ENCODE peak calls at places on chromosomes 3 and 15, in six cellular contexts. Q is Caco-2; X is CD8-positive, alpha-beta T cell; I is testis; J is ovary; U is CD8-positive, alpha-beta memory T cell. E is an unnamed sample.

GRCh38 chr3:52359116-52359855 is 43.2 kb downstream of the DNAH1 start:
- DNase-seq in I (no peak), J (no peak), Q (no peak), U (no peak), X (no peak), E (no peak)

GRCh38 chr3:28745904-28746617 is 397.4 kb upstream of the AZI2 start:
- DNase-seq in X (no peak), J (no peak), I (no peak), Q (no peak), U (no peak), E (no peak)

GRCh38 chr15:80587816-80588456 is 107.2 kb upstream of the ABHD17C start:
- DNase-seq in J (no peak), X (no peak), U (no peak), Q (no peak), I (no peak), E (no peak)

GRCh38 chr3:157631468-157631867 is 128.3 kb upstream of the VEPH1 start:
- DNase-seq in J (no peak), Q (no peak), X (no peak), U (no peak), I (no peak), E (no peak)

GRCh38 chr15:35545825-35546580 is at the start of gene DPH6:
- DNase-seq in J (peak; percentile 82), X (peak; percentile 79), Q (peak; percentile 90), U (peak; percentile 75), I (peak; percentile 88), E (peak; percentile 90)

GRCh38 chr3:149282322-149282721 is 51.1 kb downstream of the TM4SF18 start:
- DNase-seq in J (no peak), U (no peak), Q (no peak), X (no peak), I (no peak), E (no peak)

GRCh38 chr15:92473784-92474183 is 80.1 kb downstream of the ST8SIA2 start:
- DNase-seq in U (no peak), Q (no peak), J (no peak), X (no peak), I (no peak), E (no peak)

GRCh38 chr3:16239082-16239770 is 25.5 kb downstream of the DPH3 start:
- DNase-seq in X (no peak), Q (no peak), J (no peak), I (no peak), U (no peak), E (no peak)

GRCh38 chr15:25054943-25055342 is 100.2 kb downstream of the SNRPN start:
- DNase-seq in I (peak; percentile 6), Q (no peak), U (no peak), J (no peak), X (no peak), E (no peak)

GRCh38 chr15:43423793-43424192 is 52.9 kb downstream of the TUBGCP4 start:
- DNase-seq in X (no peak), U (no peak), Q (no peak), J (no peak), I (no peak), E (no peak)

GRCh38 chr3:102466001-102466400 is 31.2 kb downstream of the ZPLD1 start:
- DNase-seq in J (no peak), Q (no peak), X (no peak), I (no peak), U (no peak), E (no peak)

GRCh38 chr3:96863129-96863740 is 48.8 kb downstream of the EPHA6 start:
- DNase-seq in I (peak; percentile 54), X (no peak), J (peak; percentile 42), U (no peak), Q (no peak), E (no peak)

GRCh38 chr3:185815391-185816282 is 9.2 kb downstream of the IGF2BP2 start:
- DNase-seq in I (no peak), J (no peak), X (no peak), U (no peak), Q (no peak), E (no peak)

GRCh38 chr3:126494204-126494603 is 18.5 kb upstream of the ZXDC start:
- DNase-seq in I (no peak), U (no peak), Q (no peak), J (no peak), X (no peak), E (no peak)

GRCh38 chr15:63277044-63277892 is at the start of gene APH1B:
- DNase-seq in J (peak; percentile 82), I (peak; percentile 84), X (peak; percentile 80), Q (peak; percentile 88), U (peak; percentile 83), E (no peak)

GRCh38 chr3:13073042-13073906 is at the start of gene IQSEC1:
- DNase-seq in U (peak; percentile 82), I (peak; percentile 78), X (peak; percentile 73), Q (no peak), J (peak; percentile 35), E (peak; percentile 83)

GRCh38 chr15:83413054-83413719 is 34.0 kb upstream of the SH3GL3 start:
- DNase-seq in Q (no peak), X (no peak), I (no peak), U (no peak), J (no peak), E (no peak)

GRCh38 chr3:37903734-37904133 is 42.1 kb downstream of the CTDSPL start:
- DNase-seq in Q (no peak), X (no peak), J (no peak), I (no peak), U (no peak), E (no peak)
- H3K4me1 ChIP-seq in Q (peaks cover 45% of the 10 kb centered on the region), X (peaks cover 27% of the 10 kb centered on the region), J (peaks cover 20% of the 10 kb centered on the region), I (peaks cover 37% of the 10 kb centered on the region), U (peaks cover 17% of the 10 kb centered on the region), E (peaks cover 35% of the 10 kb centered on the region)

GRCh38 chr15:42226648-42227047 is 18.5 kb upstream of the VPS39 start:
- DNase-seq in I (no peak), X (no peak), J (no peak), U (no peak), Q (no peak), E (no peak)
- H3K4me1 ChIP-seq in I (no peaks in the 10 kb centered on the region), X (no peaks in the 10 kb centered on the region), J (no peaks in the 10 kb centered on the region), U (no peaks in the 10 kb centered on the region), Q (no peaks in the 10 kb centered on the region), E (no peaks in the 10 kb centered on the region)

GRCh38 chr3:62293051-62293780 is 80.1 kb downstream of the FEZF2 start:
- DNase-seq in U (no peak), Q (no peak), X (no peak), J (no peak), I (no peak), E (no peak)

GRCh38 chr3:62289922-62290321 is 83.4 kb downstream of the FEZF2 start:
- DNase-seq in Q (no peak), I (no peak), J (no peak), X (no peak), U (no peak), E (no peak)

GRCh38 chr3:62300617-62301016 is 72.7 kb downstream of the FEZF2 start:
- DNase-seq in Q (no peak), U (no peak), I (no peak), J (no peak), X (no peak), E (no peak)

GRCh38 chr3:62295571-62295970 is 77.8 kb downstream of the FEZF2 start:
- DNase-seq in X (no peak), U (no peak), J (no peak), I (no peak), Q (no peak), E (no peak)
- H3K4me1 ChIP-seq in X (no peaks in the 10 kb centered on the region), U (no peaks in the 10 kb centered on the region), J (no peaks in the 10 kb centered on the region), I (no peaks in the 10 kb centered on the region), Q (no peaks in the 10 kb centered on the region), E (no peaks in the 10 kb centered on the region)

GRCh38 chr15:96344706-96345559 is 14.4 kb downstream of the NR2F2 start:
- DNase-seq in X (no peak), I (no peak), J (peak; percentile 54), U (no peak), Q (no peak), E (peak; percentile 60)

GRCh38 chr15:96343529-96344072 is 13.1 kb downstream of the NR2F2 start:
- DNase-seq in X (no peak), I (no peak), J (peak; percentile 39), U (no peak), Q (no peak), E (no peak)

GRCh38 chr15:96345560-96346389 is 15.3 kb downstream of the NR2F2 start:
- DNase-seq in I (peak; percentile 86), Q (no peak), U (no peak), J (peak; percentile 89), X (no peak), E (peak; percentile 84)

GRCh38 chr15:96342611-96343528 is 12.4 kb downstream of the NR2F2 start:
- DNase-seq in U (no peak), I (no peak), X (no peak), J (peak; percentile 58), Q (no peak), E (no peak)

DNA sequence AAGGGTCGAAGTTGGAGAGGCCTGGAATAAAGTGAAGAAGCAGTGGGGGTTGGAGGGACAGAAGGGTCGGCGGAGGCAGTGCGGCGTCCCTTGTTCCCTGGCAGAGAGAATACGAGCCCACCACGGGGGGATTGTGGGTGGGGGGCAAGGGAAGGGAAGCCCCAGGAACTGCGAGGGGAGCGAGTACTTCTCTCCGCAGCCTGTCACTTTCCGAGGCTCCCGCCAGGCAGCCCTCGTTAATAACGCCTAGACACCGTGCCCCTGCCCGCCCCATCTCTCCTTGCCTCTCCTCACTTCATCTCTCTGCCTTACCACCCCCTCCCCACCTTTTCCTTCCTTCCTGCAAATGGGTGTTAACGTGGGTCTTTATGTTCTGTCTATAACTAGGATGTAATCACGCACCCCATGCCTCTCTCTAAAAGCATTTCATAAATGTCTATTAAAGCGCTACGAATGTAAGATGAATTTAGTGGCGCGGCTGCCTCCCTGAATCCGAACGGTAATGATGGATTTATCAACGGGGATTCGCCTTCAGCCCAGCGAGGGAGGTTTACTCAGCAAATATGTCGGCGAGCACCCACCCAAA is 13.7 kb downstream of the NR2F2 start:
- DNase-seq in Q (no peak), I (no peak), U (no peak), J (peak; percentile 33), X (no peak), E (no peak)
- H3K4me1 ChIP-seq in Q (no peaks in the 10 kb centered on the region), I (peaks cover 20% of the 10 kb centered on the region), U (no peaks in the 10 kb centered on the region), J (peaks cover 9% of the 10 kb centered on the region), X (no peaks in the 10 kb centered on the region), E (no peaks in the 10 kb centered on the region)

GRCh38 chr15:90394074-90394473 is 6.0 kb downstream of the IQGAP1 start:
- DNase-seq in X (no peak), Q (no peak), J (no peak), I (no peak), U (no peak), E (no peak)
- H3K4me1 ChIP-seq in X (peaks cover 54% of the 10 kb centered on the region), Q (peaks cover 41% of the 10 kb centered on the region), J (peaks cover 10% of the 10 kb centered on the region), I (peaks cover 17% of the 10 kb centered on the region), U (peaks cover 53% of the 10 kb centered on the region), E (peaks cover 20% of the 10 kb centered on the region)

DNA sequence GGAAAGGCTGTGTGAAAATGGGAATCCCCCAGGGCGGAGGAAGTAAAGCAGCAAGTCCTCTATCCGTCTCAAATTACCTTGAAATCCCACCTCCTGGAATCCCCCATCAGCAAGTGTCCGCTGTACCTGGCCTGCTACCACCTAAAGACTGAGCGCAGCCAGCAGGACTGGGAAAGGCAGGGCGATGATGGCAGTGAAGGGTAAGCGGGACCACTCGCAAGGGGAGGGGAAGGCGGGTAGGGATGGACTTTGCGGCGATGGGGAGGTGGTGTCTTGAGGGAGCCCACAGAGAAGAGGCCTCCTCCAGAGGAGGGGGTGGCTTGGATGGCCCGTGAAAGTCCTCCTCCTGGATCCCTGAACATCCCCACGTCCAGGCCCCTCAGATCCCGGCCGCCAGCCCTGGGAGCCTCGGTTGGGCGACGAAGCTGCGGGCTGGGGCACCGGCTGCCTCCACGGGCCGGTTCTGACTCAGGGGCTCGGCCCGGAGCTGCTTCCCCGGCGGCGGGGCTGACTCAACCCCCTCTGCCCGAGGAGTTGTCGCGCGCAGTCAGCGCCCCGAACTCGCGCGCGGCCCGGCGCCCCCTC is 595 bp downstream of the LARP6 start:
- DNase-seq in Q (no peak), X (no peak), U (no peak), I (peak; percentile 35), J (peak; percentile 64), E (no peak)
- H3K4me1 ChIP-seq in Q (no peaks in the 10 kb centered on the region), X (no peaks in the 10 kb centered on the region), U (no peaks in the 10 kb centered on the region), I (peaks cover 12% of the 10 kb centered on the region), J (peaks cover 7% of the 10 kb centered on the region), E (peaks cover 32% of the 10 kb centered on the region)

E was measured in ascending aorta.